ENCODE peak calls at places on chromosomes 11 and 22, in six cellular contexts. C is GM23248, Q is PC-3, Y is HCT116, W is endothelial cell of umbilical vein, S is fibroblast of lung. O is an unnamed sample.

GRCh38 chr11:38365274-38365673 is 1767.2 kb upstream of the RAG2 start:
- DNase-seq in S (no peak), Q (no peak), C (no peak), W (no peak), Y (no peak), O (no peak)

GRCh38 chr22:47199949-47200272 is 437.5 kb downstream of the TBC1D22A start:
- DNase-seq in Q (no peak), W (no peak), S (no peak), C (no peak), Y (no peak), O (no peak)

GRCh38 chr11:78742430-78742829 is 167.8 kb upstream of the NARS2 start:
- DNase-seq in Y (no peak), W (no peak), C (peak), Q (peak), S (peak), O (no peak)

GRCh38 chr11:73315288-73316020 is 7.4 kb downstream of the ARHGEF17 start:
- DNase-seq in Q (no peak), Y (no peak), S (peak), W (no peak), C (peak), O (no peak)

GRCh38 chr22:39205344-39206021 is 39.3 kb downstream of the PDGFB start:
- DNase-seq in Y (peak), W (peak), C (peak), Q (peak), S (peak), O (no peak)

GRCh38 chr11:8262552-8263108 is 1.0 kb downstream of the LMO1 start:
- DNase-seq in S (peak), Q (peak), C (peak), Y (no peak), W (peak), O (no peak)

GRCh38 chr11:64549969-64550368 is 41.1 kb upstream of the SLC22A12 start:
- DNase-seq in Y (no peak), Q (no peak), W (no peak), C (no peak), S (no peak), O (no peak)

GRCh38 chr11:126282742-126283591 is at the start of gene TIRAP:
- DNase-seq in S (peak), Q (peak), Y (no peak), C (peak), W (peak), O (peak)

GRCh38 chr11:128334311-128335044 is 252.9 kb downstream of the ETS1 start:
- DNase-seq in Q (peak), C (no peak), W (peak), Y (no peak), S (peak), O (no peak)

GRCh38 chr22:49103314-49104052 is 724.2 kb downstream of the BRD1 start:
- DNase-seq in C (no peak), S (no peak), Y (no peak), W (no peak), Q (no peak), O (no peak)

GRCh38 chr11:118696673-118697226 is 17.3 kb upstream of the TREH start:
- DNase-seq in Y (no peak), W (no peak), C (peak), S (no peak), Q (no peak), O (no peak)

GRCh38 chr11:101466352-101466751 is 117.5 kb downstream of the TRPC6 start:
- DNase-seq in Y (no peak), S (peak), C (no peak), W (no peak), Q (no peak), O (no peak)

GRCh38 chr11:118295199-118295598 is 9.3 kb upstream of the CD3E start:
- DNase-seq in S (no peak), Q (no peak), Y (no peak), W (no peak), C (peak), O (no peak)

GRCh38 chr22:46798366-46799057 is 36.1 kb downstream of the TBC1D22A start:
- DNase-seq in C (peak), Q (peak), S (peak), W (peak), Y (peak), O (peak)

GRCh38 chr11:2997406-2997805 is 5.3 kb upstream of the NAP1L4 start:
- DNase-seq in C (no peak), Q (no peak), Y (no peak), W (no peak), S (no peak), O (no peak)

GRCh38 chr11:117840881-117841581 is 16.5 kb upstream of the FXYD2 start:
- DNase-seq in Y (no peak), Q (no peak), S (no peak), C (no peak), W (no peak), O (no peak)

GRCh38 chr11:122267602-122268001 is 151.6 kb upstream of the BLID start:
- DNase-seq in Q (peak), S (peak), C (peak), W (no peak), Y (no peak), O (no peak)

GRCh38 chr11:69102732-69103615 is 52.8 kb upstream of the SMIM38 start:
- DNase-seq in Y (no peak), W (no peak), Q (peak), C (peak), S (no peak), O (no peak)

GRCh38 chr11:102010776-102011500 is 36.3 kb upstream of the CFAP300 start:
- DNase-seq in Y (peak), C (peak), Q (peak), W (peak), S (peak), O (no peak)

GRCh38 chr22:37019309-37020191 is at the start of the genes MPST and TST:
- DNase-seq in W (peak), C (peak), Y (no peak), Q (peak), S (peak), O (peak)

GRCh38 chr11:69352181-69352580 is 58.2 kb downstream of the MYEOV start:
- DNase-seq in Y (no peak), C (peak), S (peak), W (peak), Q (no peak), O (no peak)

GRCh38 chr11:65814131-65814959 is 19.4 kb upstream of the SNX32 start:
- DNase-seq in Q (no peak), S (no peak), W (no peak), C (peak), Y (no peak), O (peak)

GRCh38 chr11:65821107-65821506 is 12.7 kb upstream of the SNX32 start:
- DNase-seq in Y (no peak), S (no peak), C (no peak), W (no peak), Q (no peak), O (peak)

GRCh38 chr11:65817815-65818680 is 15.7 kb upstream of the SNX32 start:
- DNase-seq in Y (peak), C (peak), S (peak), Q (peak), W (peak), O (peak)

GRCh38 chr11:65814960-65815565 is 18.7 kb upstream of the SNX32 start:
- DNase-seq in Y (no peak), Q (no peak), S (no peak), W (no peak), C (no peak), O (peak)

GRCh38 chr11:65817312-65817814 is 16.4 kb upstream of the SNX32 start:
- DNase-seq in Y (no peak), W (no peak), Q (no peak), S (no peak), C (no peak), O (no peak)
- H3K4me2 ChIP-seq in Y (peak), W (peak), Q (peak), S (peak), C (peak), O (peak)

GRCh38 chr11:111531687-111532364 is 8.7 kb upstream of the LAYN start:
- DNase-seq in Q (peak), S (peak), W (no peak), C (peak), Y (peak), O (peak)
- H2AFZ ChIP-seq in Q (peak), S (no peak), W (no peak), C (peak), Y (peak), O (peak)

GRCh38 chr11:47257178-47257517 is 648 bp upstream of the NR1H3 start:
- DNase-seq in Q (no peak), Y (no peak), C (no peak), W (no peak), S (no peak), O (no peak)
- H3K9ac ChIP-seq in Q (peak), Y (no peak), C (peak), W (no peak), S (no peak), O (peak)

GRCh38 chr11:116422976-116423375 is 349.8 kb downstream of the BUD13 start:
- DNase-seq in S (no peak), Q (no peak), W (peak), C (no peak), Y (no peak), O (no peak)

GRCh38 chr11:116427337-116427902 is 345.4 kb downstream of the BUD13 start:
- DNase-seq in S (no peak), W (no peak), Q (no peak), Y (no peak), C (no peak), O (no peak)

GRCh38 chr11:116426761-116427160 is 346.0 kb downstream of the BUD13 start:
- DNase-seq in S (no peak), C (no peak), Y (no peak), W (no peak), Q (no peak), O (no peak)

GRCh38 chr11:116422556-116422955 is 350.2 kb downstream of the BUD13 start:
- DNase-seq in Y (no peak), W (no peak), Q (no peak), C (no peak), S (no peak), O (no peak)

DNA sequence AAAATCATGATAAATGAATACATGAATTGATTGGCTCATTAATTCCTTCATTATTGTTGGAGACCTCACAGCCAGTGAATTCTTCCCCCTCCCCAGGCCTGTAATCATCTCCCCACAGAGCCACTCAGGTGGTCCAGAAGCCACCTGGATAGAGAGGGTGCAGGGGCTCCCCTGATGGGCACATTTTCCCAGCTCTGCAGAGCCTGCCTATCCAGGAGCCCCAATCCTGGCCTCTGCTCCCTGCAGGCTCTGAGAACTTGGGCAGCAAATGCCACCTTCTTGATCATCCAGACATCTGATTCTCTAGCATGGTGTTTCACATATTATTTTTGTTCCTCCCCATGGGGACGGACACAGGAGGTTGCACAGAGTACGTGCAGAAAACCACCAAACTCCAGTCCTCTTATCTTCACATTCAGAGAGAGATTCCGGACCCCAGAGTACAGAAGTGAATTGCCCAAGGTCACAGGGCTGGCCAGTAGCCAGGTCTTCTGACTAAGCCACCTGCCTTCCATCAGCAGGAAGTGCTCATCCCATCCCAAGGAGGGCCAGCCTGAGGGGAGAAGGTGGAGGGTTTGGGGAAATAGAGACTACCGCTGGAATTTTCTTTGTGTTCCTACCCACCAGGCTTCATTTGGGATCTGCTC is 348.0 kb downstream of the BUD13 start:
- DNase-seq in C (no peak), Y (no peak), S (no peak), Q (no peak), W (peak), O (no peak)
- H3K4me2 ChIP-seq in C (no peak), Y (no peak), S (no peak), Q (no peak), W (no peak), O (no peak)

GRCh38 chr11:61969838-61970452 is 2.5 kb upstream of the FTH1 start:
- DNase-seq in Q (peak), Y (no peak), W (peak), S (peak), C (peak), O (peak)

GRCh38 chr11:61967924-61968757 is 707 bp upstream of the FTH1 start:
- DNase-seq in C (peak), W (peak), S (no peak), Y (no peak), Q (peak), O (peak)

GRCh38 chr11:61968758-61969390 is 1.4 kb upstream of the FTH1 start:
- DNase-seq in Y (no peak), Q (no peak), W (no peak), C (no peak), S (no peak), O (no peak)

GRCh38 chr11:61967177-61967923 is at the start of gene FTH1:
- DNase-seq in W (peak), C (peak), S (peak), Y (peak), Q (peak), O (peak)

DNA sequence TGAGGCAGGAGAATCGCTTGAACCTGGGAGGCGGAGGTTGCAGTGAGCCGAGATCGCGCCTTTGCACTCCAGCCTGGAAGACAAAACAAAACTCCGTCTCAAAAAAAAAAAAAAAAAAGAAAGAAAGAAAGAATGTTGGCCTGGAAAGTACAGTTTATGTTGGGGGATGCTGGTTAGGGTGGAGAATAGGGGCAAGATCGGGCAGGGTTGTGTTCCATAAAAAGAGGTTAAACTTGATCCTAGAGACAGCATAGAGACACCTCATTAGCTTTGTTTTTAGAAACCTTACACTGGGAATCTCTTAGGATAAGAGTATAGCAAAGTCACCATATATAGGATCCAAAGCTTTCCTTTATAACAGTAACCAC is 1.9 kb upstream of the FTH1 start:
- DNase-seq in Y (no peak), S (no peak), Q (no peak), W (no peak), C (no peak), O (no peak)
- H2AFZ ChIP-seq in Y (no peak), S (no peak), Q (no peak), W (no peak), C (no peak), O (no peak)

DNA sequence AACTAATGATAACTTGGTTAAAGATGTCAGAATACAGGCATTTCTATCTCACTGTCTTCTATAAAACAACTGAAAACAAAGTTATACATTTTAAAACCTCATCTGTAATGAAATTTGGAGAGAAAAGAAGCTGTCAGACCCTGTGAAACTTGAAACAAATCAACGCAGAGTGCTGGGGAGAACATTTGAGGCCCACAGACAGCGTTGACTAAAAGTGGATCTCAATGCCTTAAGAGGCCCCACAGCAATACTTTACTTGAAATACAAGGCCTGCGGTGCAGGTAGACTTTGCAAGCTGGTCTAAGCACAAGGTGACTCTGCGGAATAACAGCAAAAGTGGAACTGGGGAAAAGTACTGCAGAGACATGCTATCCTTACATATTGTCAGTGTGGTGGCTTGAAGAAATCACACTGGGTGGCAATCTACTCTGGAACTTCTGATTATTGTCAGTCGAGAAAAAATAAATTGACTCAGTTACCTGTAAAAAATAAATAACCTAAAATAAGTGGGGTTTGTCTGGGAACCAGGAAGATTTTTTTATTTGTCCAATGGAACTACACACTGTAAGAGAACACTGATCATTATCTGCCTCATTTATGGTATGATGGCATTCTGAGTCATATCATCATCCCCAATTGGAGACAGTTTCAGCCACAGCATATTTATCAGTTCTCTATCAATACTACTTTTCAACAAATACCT is 138.9 kb downstream of the LUZP2 start:
- DNase-seq in Y (no peak), C (peak), S (peak), Q (peak), W (no peak), O (no peak)
- H3K9ac ChIP-seq in Y (no peak), C (no peak), S (no peak), Q (peak), W (no peak), O (no peak)

GRCh38 chr11:6607190-6607635 is 3.6 kb downstream of the ILK start:
- DNase-seq in Y (no peak), Q (no peak), S (peak), W (no peak), C (no peak), O (no peak)

GRCh38 chr11:6609502-6610015 is 2.5 kb downstream of the TAF10 start:
- DNase-seq in W (no peak), S (no peak), Q (no peak), Y (no peak), C (no peak), O (no peak)

GRCh38 chr11:6608011-6608410 is 4.0 kb downstream of the TAF10 start:
- DNase-seq in Y (no peak), S (no peak), W (no peak), C (no peak), Q (no peak), O (no peak)

GRCh38 chr11:6610591-6610990 is 1.4 kb downstream of the TAF10 start:
- DNase-seq in Y (no peak), W (no peak), Q (no peak), S (no peak), C (no peak), O (no peak)

DNA sequence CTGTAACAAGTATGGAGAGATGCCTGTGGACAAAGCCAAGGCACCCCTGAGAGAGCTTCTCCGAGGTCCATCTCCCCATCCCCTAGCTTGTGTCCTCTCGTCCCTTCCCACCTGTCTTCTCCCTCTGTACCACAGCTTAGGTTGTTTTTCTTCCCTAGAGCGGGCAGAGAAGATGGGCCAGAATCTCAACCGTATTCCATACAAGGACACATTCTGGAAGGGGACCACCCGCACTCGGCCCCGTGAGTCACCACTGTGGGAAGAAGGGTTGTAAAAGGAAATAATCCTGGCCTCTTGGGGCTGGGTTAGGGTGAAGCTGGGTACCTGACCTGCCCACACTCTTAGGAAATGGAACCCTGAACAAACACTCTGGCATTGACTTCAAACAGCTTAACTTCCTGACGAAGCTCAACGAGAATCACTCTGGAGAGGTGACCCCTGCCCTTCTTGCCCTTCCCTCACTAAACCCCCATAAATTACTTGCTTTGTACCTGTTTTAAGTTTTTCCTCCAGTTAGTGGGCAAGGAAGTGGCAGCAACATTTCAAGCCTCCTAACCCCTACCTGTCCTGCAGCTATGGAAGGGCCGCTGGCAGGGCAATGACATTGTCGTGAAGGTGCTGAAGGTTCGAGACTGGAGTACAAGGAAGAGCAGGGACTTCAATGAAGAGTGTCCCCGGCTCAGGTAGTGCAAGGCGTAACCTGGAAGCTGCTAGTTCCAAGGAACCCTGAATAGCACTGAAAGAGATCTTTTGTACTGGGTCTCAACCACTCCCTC is 3.1 kb downstream of the TAF10 start:
- DNase-seq in W (no peak), C (no peak), Q (no peak), S (peak), Y (no peak), O (no peak)
- H3K4me2 ChIP-seq in W (no peak), C (no peak), Q (no peak), S (no peak), Y (no peak), O (no peak)

GRCh38 chr22:23695748-23696325 is 5.0 kb downstream of the RGL4 start:
- DNase-seq in Y (no peak), Q (no peak), W (no peak), S (no peak), C (no peak), O (no peak)
- H2AFZ ChIP-seq in Y (no peak), Q (no peak), W (no peak), S (no peak), C (no peak), O (no peak)

DNA sequence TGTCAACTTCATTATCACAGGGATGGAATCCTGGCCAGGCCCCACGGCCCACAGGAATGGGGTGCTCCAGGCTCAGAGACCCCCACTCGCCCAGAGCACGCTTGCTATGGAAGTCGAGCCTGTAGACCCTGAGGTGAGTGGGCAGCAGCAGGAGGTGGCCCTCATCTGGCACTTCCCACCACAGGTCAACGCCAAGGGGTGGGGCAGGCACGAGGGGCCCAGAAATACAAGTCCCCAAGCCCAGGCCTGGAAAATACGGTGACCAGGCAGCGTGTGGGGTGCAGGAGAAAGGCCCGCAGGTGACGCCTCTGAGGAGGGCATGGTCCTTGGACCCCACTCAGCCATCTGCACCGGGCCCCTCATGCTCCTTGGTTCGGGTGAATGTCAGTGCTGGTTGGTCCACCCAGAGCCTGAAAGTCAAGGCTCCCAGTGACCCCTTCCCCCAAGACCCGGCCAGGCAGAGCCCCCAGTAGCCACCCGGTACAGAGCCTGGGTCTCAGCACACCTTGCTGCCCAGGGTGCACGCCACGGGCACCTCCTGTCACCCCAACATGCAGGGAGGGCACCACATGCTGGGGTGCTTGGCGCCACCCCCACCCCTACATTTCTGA is 2.4 kb downstream of the MOB2 start:
- DNase-seq in W (no peak), Y (no peak), S (no peak), C (no peak), Q (no peak), O (no peak)
- H3K9ac ChIP-seq in W (no peak), Y (no peak), S (no peak), C (no peak), Q (no peak), O (no peak)

GRCh38 chr11:86666193-86666592 is 6.2 kb downstream of the ME3 start:
- DNase-seq in C (no peak), W (no peak), Q (no peak), S (no peak), Y (no peak), O (no peak)
- H3K4me2 ChIP-seq in C (no peak), W (no peak), Q (no peak), S (no peak), Y (no peak), O (no peak)

O was measured in Karpas-422.